ENCODE peak calls at places on chromosomes 5 and 9, in six cellular contexts. P is mucosa of descending colon; Z is Panc1; V is ovary; T is CD4-positive, CD25-positive, alpha-beta regulatory T cell; C is upper lobe of right lung. D is an unnamed sample.

GRCh38 chr9:134185536-134186011 is 21.2 kb upstream of the RNU6ATAC start:
- DNase-seq in T (no peak), C (peak; percentile 25), P (no peak), Z (no peak), V (peak; percentile 18), D (peak; percentile 31)

GRCh38 chr9:135301271-135302263 is 178.0 kb upstream of the PPP1R26 start:
- DNase-seq in V (no peak), Z (no peak), T (no peak), P (no peak), C (no peak), D (no peak)

GRCh38 chr5:163565492-163565891 is 60.1 kb downstream of the MAT2B start:
- DNase-seq in Z (no peak), T (no peak), C (no peak), V (no peak), P (peak; percentile 7), D (no peak)

GRCh38 chr5:32725994-32726659 is 15.0 kb downstream of the NPR3 start:
- DNase-seq in Z (no peak), T (no peak), C (no peak), V (no peak), P (no peak), D (no peak)

GRCh38 chr5:33432656-33433055 is 8.1 kb upstream of the TARS1 start:
- DNase-seq in P (no peak), T (no peak), Z (no peak), V (no peak), C (no peak), D (no peak)

GRCh38 chr9:70491798-70492736 is 77.6 kb upstream of the KLF9 start:
- DNase-seq in Z (no peak), V (no peak), P (no peak), T (no peak), C (no peak), D (no peak)

GRCh38 chr5:45639038-45639437 is 57.1 kb downstream of the HCN1 start:
- DNase-seq in P (no peak), Z (no peak), T (no peak), V (no peak), C (no peak), D (peak; percentile 0)

GRCh38 chr5:150945501-150945900 is 40.7 kb upstream of the ZNF300 start:
- DNase-seq in Z (no peak), C (no peak), P (no peak), V (no peak), T (no peak), D (peak; percentile 59)

GRCh38 chr9:70049672-70050271 is 6.1 kb downstream of the MAMDC2 start:
- DNase-seq in T (no peak), Z (no peak), P (peak; percentile 58), V (peak; percentile 95), C (no peak), D (peak; percentile 83)

GRCh38 chr5:36172593-36172992 is 20.7 kb downstream of the SKP2 start:
- DNase-seq in C (no peak), T (no peak), V (no peak), Z (no peak), P (no peak), D (no peak)

GRCh38 chr5:151094861-151095260 is 14.0 kb upstream of the TNIP1 start:
- DNase-seq in P (peak; percentile 68), T (no peak), C (no peak), Z (no peak), V (peak; percentile 45), D (peak; percentile 78)

GRCh38 chr5:76498328-76498727 is 95.2 kb downstream of the IQGAP2 start:
- DNase-seq in V (no peak), Z (no peak), C (no peak), T (no peak), P (no peak), D (no peak)

GRCh38 chr5:175133185-175133584 is 310.8 kb downstream of the DRD1 start:
- DNase-seq in T (no peak), P (no peak), C (no peak), Z (no peak), V (no peak), D (no peak)

GRCh38 chr5:169200086-169200778 is 100.7 kb downstream of the SLIT3 start:
- DNase-seq in T (no peak), Z (no peak), C (no peak), V (no peak), P (no peak), D (no peak)

GRCh38 chr5:173714551-173715428 is 98.3 kb upstream of the BOD1 start:
- DNase-seq in V (no peak), Z (peak; percentile 33), P (no peak), C (no peak), T (no peak), D (peak; percentile 95)

GRCh38 chr9:137368431-137369110 is 54.4 kb downstream of the EXD3 start:
- DNase-seq in Z (no peak), C (no peak), P (no peak), V (peak; percentile 14), T (no peak), D (no peak)

GRCh38 chr5:154970759-154971158 is 29.9 kb downstream of the MRPL22 start:
- DNase-seq in C (no peak), T (no peak), P (no peak), V (no peak), Z (no peak), D (peak; percentile 47)

GRCh38 chr5:14534773-14535172 is 46.8 kb upstream of the OTULINL start:
- DNase-seq in V (no peak), Z (no peak), C (no peak), T (no peak), P (peak; percentile 29), D (no peak)

GRCh38 chr5:141565826-141566575 is 52.8 kb downstream of the DIAPH1 start:
- DNase-seq in T (no peak), P (no peak), V (no peak), Z (no peak), C (no peak), D (peak; percentile 13)

GRCh38 chr5:133244242-133244641 is 192.4 kb downstream of the HSPA4 start:
- DNase-seq in C (no peak), Z (no peak), V (no peak), P (no peak), T (no peak), D (no peak)

DNA sequence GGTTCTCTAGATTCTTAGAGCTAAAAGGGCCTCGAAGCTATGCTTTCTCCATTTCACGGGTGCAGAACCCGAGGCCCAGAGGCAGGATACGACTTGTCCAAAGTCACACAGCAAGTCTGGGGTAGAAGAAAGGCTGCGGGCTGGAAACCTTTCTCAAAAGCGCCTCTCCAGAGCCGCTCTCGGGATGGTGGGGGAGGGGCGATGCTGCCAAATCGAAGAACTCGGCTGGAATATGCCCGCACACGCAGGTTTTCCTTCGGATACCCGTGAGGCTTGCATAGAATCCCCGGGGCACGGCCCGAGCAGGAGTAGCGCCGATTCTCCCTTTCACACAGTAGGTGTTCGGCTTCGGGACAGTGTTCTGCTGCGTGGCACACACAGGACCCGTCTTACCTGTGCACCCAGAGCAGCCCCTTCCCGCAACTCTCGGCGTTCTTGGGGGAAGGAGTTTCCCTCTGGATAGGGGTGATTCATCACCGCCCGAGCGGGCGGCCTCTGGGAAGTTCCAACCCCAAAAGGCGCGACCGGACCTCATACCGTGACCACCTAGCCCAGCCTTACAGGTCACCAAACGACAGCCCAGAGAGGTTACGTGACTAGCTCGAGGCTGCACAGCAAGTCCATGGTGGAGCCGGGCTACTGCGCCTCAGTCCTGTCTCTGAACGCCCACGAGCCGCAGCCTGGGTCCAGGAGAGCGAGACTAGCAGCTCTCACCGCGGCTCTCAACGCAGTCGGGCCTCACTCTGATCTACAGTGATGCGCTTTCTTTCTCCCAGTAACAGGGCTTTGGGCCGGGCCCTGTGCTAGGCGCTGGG is 4.1 kb downstream of the PAX5 start:
- DNase-seq in C (no peak), T (no peak), Z (no peak), V (no peak), P (no peak), D (no peak)
- H3K4me3 ChIP-seq in C (no peak overlapping the region), T (no peak overlapping the region), Z (no peak overlapping the region), V (no peak overlapping the region), P (no peak overlapping the region), D (no peak overlapping the region)

DNA sequence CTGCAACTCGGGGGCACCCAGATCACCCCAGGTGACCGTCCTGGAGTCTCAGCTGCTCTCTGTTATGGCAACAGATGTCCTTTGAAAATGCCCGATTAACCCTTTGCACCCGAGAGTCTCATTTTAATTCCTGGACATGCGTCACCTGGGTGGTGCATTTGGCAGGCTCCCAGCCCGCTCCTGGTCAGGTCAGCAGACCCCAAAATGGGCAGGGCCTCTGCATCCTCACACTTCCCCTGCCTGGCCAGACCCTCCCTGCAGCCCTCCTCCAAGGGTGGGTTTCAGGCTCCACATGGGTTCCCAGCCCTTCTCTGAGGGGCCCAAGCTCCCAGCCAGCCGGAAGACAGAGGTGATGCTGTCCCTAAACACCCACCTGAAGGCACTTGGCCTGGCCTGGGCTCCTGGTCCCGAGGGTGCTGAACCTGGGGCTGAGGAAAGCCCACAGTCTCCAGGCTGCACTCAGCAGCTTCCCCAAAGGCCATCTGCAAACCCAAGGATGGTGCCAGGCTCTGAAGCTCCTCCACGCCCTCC is 69.4 kb downstream of the PSMB7 start:
- DNase-seq in V (no peak), C (peak; percentile 29), Z (no peak), P (no peak), T (no peak), D (no peak)
- H3K4me3 ChIP-seq in V (no peak overlapping the region), C (no peak overlapping the region), Z (no peak overlapping the region), P (no peak overlapping the region), T (no peak overlapping the region), D (no peak overlapping the region)

GRCh38 chr9:73091909-73092308 is 59.8 kb upstream of the ANXA1 start:
- DNase-seq in P (no peak), C (no peak), Z (no peak), T (no peak), V (no peak), D (no peak)

GRCh38 chr9:73093016-73093739 is 58.5 kb upstream of the ANXA1 start:
- DNase-seq in V (no peak), T (no peak), Z (no peak), C (no peak), P (no peak), D (no peak)

GRCh38 chr9:73095425-73095824 is 56.2 kb upstream of the ANXA1 start:
- DNase-seq in C (no peak), Z (no peak), V (no peak), P (no peak), T (no peak), D (no peak)

GRCh38 chr9:73090214-73090613 is 61.5 kb upstream of the ANXA1 start:
- DNase-seq in V (no peak), T (no peak), C (no peak), Z (no peak), P (no peak), D (no peak)

GRCh38 chr9:73093740-73094379 is 57.8 kb upstream of the ANXA1 start:
- DNase-seq in C (no peak), T (no peak), Z (no peak), P (no peak), V (no peak), D (peak; percentile 37)
- H3K4me3 ChIP-seq in C (peak overlapping the region; percentile 17), T (no peak overlapping the region), Z (peak overlapping the region; percentile 29), P (no peak overlapping the region), V (no peak overlapping the region), D (no peak overlapping the region)

GRCh38 chr5:91369480-91369879 is 13.6 kb downstream of the ARRDC3 start:
- DNase-seq in Z (no peak), P (no peak), C (no peak), V (no peak), T (no peak), D (no peak)

GRCh38 chr5:91367374-91367773 is 15.7 kb downstream of the ARRDC3 start:
- DNase-seq in V (no peak), T (no peak), Z (no peak), P (no peak), C (no peak), D (no peak)

GRCh38 chr5:91365498-91365897 is 17.6 kb downstream of the ARRDC3 start:
- DNase-seq in P (no peak), V (no peak), T (no peak), C (no peak), Z (no peak), D (no peak)

GRCh38 chr5:91366571-91366970 is 16.5 kb downstream of the ARRDC3 start:
- DNase-seq in P (no peak), C (no peak), Z (no peak), V (no peak), T (no peak), D (peak; percentile 33)

GRCh38 chr5:91367908-91368648 is 15.0 kb downstream of the ARRDC3 start:
- DNase-seq in P (no peak), C (no peak), V (no peak), Z (no peak), T (no peak), D (no peak)
- H3K4me3 ChIP-seq in P (no peak overlapping the region), C (no peak overlapping the region), V (no peak overlapping the region), Z (no peak overlapping the region), T (no peak overlapping the region), D (no peak overlapping the region)

D was measured in fibroblast of mammary gland.